ENCODE peak calls at places on chromosomes 3 and 15, in seven cellular contexts. R is effector CD4-positive, alpha-beta T cell; W is hepatic stellate cell; H is MM.1S; B is kidney glomerular epithelial cell; Y is NCI-H1092; O is M059J. Q is an unnamed sample.

GRCh38 chr15:69314174-69314573 is 15.5 kb downstream of the PAQR5 start:
- DNase-seq in R (no peak), W (no peak), H (no peak), B (no peak), Y (no peak), O (no peak), Q (no peak)

GRCh38 chr15:93048759-93049161 is 40.3 kb downstream of the RGMA start:
- DNase-seq in R (no peak), W (no peak), H (no peak), B (no peak), Y (peak; percentile 42), O (peak; percentile 44), Q (no peak)

GRCh38 chr3:155065537-155065936 is 14.6 kb upstream of the MME start:
- DNase-seq in R (no peak), W (peak; percentile 19), H (no peak), B (peak; percentile 16), Y (no peak), O (peak; percentile 76), Q (peak; percentile 38)

GRCh38 chr3:46845397-46845859 is 17.8 kb downstream of the MYL3 start:
- DNase-seq in R (no peak), W (peak; percentile 50), H (no peak), B (peak; percentile 4), Y (no peak), O (peak; percentile 59), Q (no peak)

GRCh38 chr3:112995800-112996199 is 5.0 kb downstream of the GTPBP8 start:
- DNase-seq in R (no peak), W (no peak), H (no peak), B (no peak), Y (no peak), O (no peak), Q (no peak)

GRCh38 chr15:40103124-40103858 is 5.4 kb downstream of the BMF start:
- DNase-seq in R (no peak), W (peak; percentile 73), H (no peak), B (peak; percentile 15), Y (peak; percentile 87), O (peak; percentile 89), Q (no peak)

GRCh38 chr3:168121175-168121853 is 25.6 kb upstream of the GOLIM4 start:
- DNase-seq in R (no peak), W (no peak), H (no peak), B (no peak), Y (no peak), O (no peak), Q (no peak)

GRCh38 chr15:70470556-70471191 is 292.7 kb downstream of the UACA start:
- DNase-seq in R (no peak), W (no peak), H (no peak), B (no peak), Y (no peak), O (peak; percentile 54), Q (no peak)

GRCh38 chr3:42590989-42591756 is 513 bp downstream of the SS18L2 start:
- DNase-seq in R (no peak), W (no peak), H (peak; percentile 11), B (no peak), Y (no peak), O (peak; percentile 29), Q (no peak)

GRCh38 chr3:128794067-128794768 is 68.2 kb downstream of the RAB7A start:
- DNase-seq in R (no peak), W (peak; percentile 49), H (no peak), B (peak; percentile 28), Y (no peak), O (peak; percentile 93), Q (peak; percentile 27)

GRCh38 chr3:4528802-4529201 is 35.7 kb downstream of the ITPR1 start:
- DNase-seq in R (no peak), W (no peak), H (no peak), B (no peak), Y (no peak), O (no peak), Q (no peak)